ENCODE peak calls at places on chromosomes 11 and 22, in four cellular contexts. One of them, this sample, is unnamed.

GRCh38 chr11:26947379-26947844 is 46.5 kb upstream of the FIBIN start:
- DNase-seq in K562: no peak
- DNase-seq in IMR-90: peak
- DNase-seq in HepG2: no peak
- DNase-seq in this sample: peak

GRCh38 chr11:61908730-61909622 is 8.4 kb downstream of the RAB3IL1 start:
- DNase-seq in IMR-90: no peak
- DNase-seq in HepG2: no peak
- DNase-seq in K562: peak
- DNase-seq in this sample: no peak

GRCh38 chr22:19927696-19928095 is 13.9 kb upstream of the COMT start:
- DNase-seq in HepG2: no peak
- DNase-seq in K562: no peak
- DNase-seq in IMR-90: no peak
- DNase-seq in this sample: no peak

GRCh38 chr11:72113170-72113808 is 794 bp upstream of the ANAPC15 start:
- DNase-seq in IMR-90: peak
- DNase-seq in K562: no peak
- DNase-seq in HepG2: no peak
- DNase-seq in this sample: no peak

GRCh38 chr22:50710221-50710620 is 27.8 kb upstream of the ACR start:
- DNase-seq in IMR-90: no peak
- DNase-seq in HepG2: no peak
- DNase-seq in K562: no peak
- DNase-seq in this sample: no peak

GRCh38 chr22:40116496-40117200 is 61.1 kb upstream of the TNRC6B start:
- DNase-seq in K562: no peak
- DNase-seq in IMR-90: no peak
- DNase-seq in HepG2: no peak
- DNase-seq in this sample: no peak

GRCh38 chr22:38419121-38419863 is 35.7 kb downstream of the KCNJ4 start:
- DNase-seq in IMR-90: no peak
- DNase-seq in HepG2: no peak
- DNase-seq in K562: no peak
- DNase-seq in this sample: no peak

GRCh38 chr22:22026157-22026831 is 43.7 kb upstream of the TOP3B start:
- DNase-seq in IMR-90: no peak
- DNase-seq in K562: no peak
- DNase-seq in HepG2: no peak
- DNase-seq in this sample: no peak

GRCh38 chr11:20056109-20057054 is 103.9 kb downstream of the DBX1 start:
- DNase-seq in IMR-90: no peak
- DNase-seq in K562: no peak
- DNase-seq in HepG2: no peak
- DNase-seq in this sample: no peak

GRCh38 chr22:33807465-33807864 is 112.8 kb downstream of the LARGE1 start:
- DNase-seq in K562: no peak
- DNase-seq in HepG2: no peak
- DNase-seq in IMR-90: peak
- DNase-seq in this sample: no peak

GRCh38 chr22:39501644-39502108 is 414 bp upstream of the MIEF1 start:
- DNase-seq in IMR-90: no peak
- DNase-seq in K562: no peak
- DNase-seq in HepG2: no peak
- DNase-seq in this sample: no peak

GRCh38 chr22:24390576-24390975 is 36.8 kb upstream of the ADORA2A start:
- DNase-seq in HepG2: no peak
- DNase-seq in K562: no peak
- DNase-seq in IMR-90: no peak
- DNase-seq in this sample: no peak

GRCh38 chr11:129279326-129280026 is 87.4 kb upstream of the ARHGAP32 start:
- DNase-seq in K562: no peak
- DNase-seq in IMR-90: peak
- DNase-seq in HepG2: peak
- DNase-seq in this sample: peak

GRCh38 chr22:24153353-24153752 is 27.9 kb upstream of the SUSD2 start:
- DNase-seq in HepG2: no peak
- DNase-seq in IMR-90: peak
- DNase-seq in K562: no peak
- DNase-seq in this sample: no peak

GRCh38 chr11:126380909-126381308 is 25.4 kb downstream of the ST3GAL4 start:
- DNase-seq in HepG2: no peak
- DNase-seq in K562: no peak
- DNase-seq in IMR-90: no peak
- DNase-seq in this sample: no peak

GRCh38 chr22:36301851-36302250 is 48.9 kb downstream of the APOL1 start:
- DNase-seq in IMR-90: peak
- DNase-seq in K562: no peak
- DNase-seq in HepG2: no peak
- DNase-seq in this sample: no peak

GRCh38 chr22:24583221-24583971 is 9.5 kb downstream of the LRRC75B start:
- DNase-seq in IMR-90: peak
- DNase-seq in K562: no peak
- DNase-seq in HepG2: peak
- DNase-seq in this sample: no peak

GRCh38 chr22:42895541-42895981 is 38.5 kb upstream of the ARFGAP3 start:
- DNase-seq in HepG2: no peak
- DNase-seq in K562: no peak
- DNase-seq in IMR-90: no peak
- DNase-seq in this sample: no peak

GRCh38 chr22:37630839-37631435 is 8.5 kb upstream of the SH3BP1 start:
- DNase-seq in HepG2: peak
- DNase-seq in IMR-90: no peak
- DNase-seq in K562: peak
- DNase-seq in this sample: no peak

GRCh38 chr11:3977078-3977477 is 117.5 kb upstream of the RRM1 start:
- DNase-seq in IMR-90: no peak
- DNase-seq in K562: peak
- DNase-seq in HepG2: no peak
- DNase-seq in this sample: no peak

GRCh38 chr11:99257131-99257530 is 236.4 kb downstream of the CNTN5 start:
- DNase-seq in HepG2: peak
- DNase-seq in IMR-90: no peak
- DNase-seq in K562: no peak
- DNase-seq in this sample: peak

GRCh38 chr22:36246718-36247117 is 6.2 kb upstream of the APOL1 start:
- DNase-seq in HepG2: no peak
- DNase-seq in K562: no peak
- DNase-seq in IMR-90: no peak
- DNase-seq in this sample: no peak

GRCh38 chr11:1767399-1768140 is 3.8 kb upstream of the CTSD start:
- DNase-seq in K562: no peak
- DNase-seq in HepG2: no peak
- DNase-seq in IMR-90: no peak
- DNase-seq in this sample: no peak

GRCh38 chr11:76566811-76567210 is 103.7 kb downstream of the LRRC32 start:
- DNase-seq in IMR-90: no peak
- DNase-seq in K562: no peak
- DNase-seq in HepG2: no peak
- DNase-seq in this sample: no peak

GRCh38 chr11:78200061-78200460 is 11.3 kb downstream of the USP35 start:
- DNase-seq in IMR-90: no peak
- DNase-seq in K562: no peak
- DNase-seq in HepG2: no peak
- DNase-seq in this sample: no peak

GRCh38 chr11:1847006-1847735 is 5.7 kb upstream of the LSP1 start:
- DNase-seq in K562: no peak
- DNase-seq in IMR-90: no peak
- DNase-seq in HepG2: no peak
- DNase-seq in this sample: no peak

GRCh38 chr22:39351689-39352214 is 2.0 kb downstream of the SYNGR1 start:
- DNase-seq in HepG2: no peak
- DNase-seq in K562: no peak
- DNase-seq in IMR-90: peak
- DNase-seq in this sample: no peak

GRCh38 chr11:94139421-94139820 is 10.8 kb downstream of the PANX1 start:
- DNase-seq in K562: peak
- DNase-seq in HepG2: no peak
- DNase-seq in IMR-90: no peak
- DNase-seq in this sample: no peak

GRCh38 chr11:43837879-43838278 is 42.8 kb upstream of the ALKBH3 start:
- DNase-seq in IMR-90: no peak
- DNase-seq in HepG2: no peak
- DNase-seq in K562: no peak
- DNase-seq in this sample: no peak

GRCh38 chr11:15607361-15608036 is 492.8 kb downstream of the INSC start:
- DNase-seq in IMR-90: no peak
- DNase-seq in K562: no peak
- DNase-seq in HepG2: no peak
- DNase-seq in this sample: no peak

GRCh38 chr22:47089796-47090460 is 327.5 kb downstream of the TBC1D22A start:
- DNase-seq in IMR-90: no peak
- DNase-seq in HepG2: no peak
- DNase-seq in K562: peak
- DNase-seq in this sample: no peak

GRCh38 chr11:7020183-7020917 is at the start of the genes NLRP14 and ZNF214:
- DNase-seq in HepG2: peak
- DNase-seq in K562: peak
- DNase-seq in IMR-90: peak
- DNase-seq in this sample: peak

GRCh38 chr11:74853223-74853622 is 95.7 kb downstream of the XRRA1 start:
- DNase-seq in IMR-90: no peak
- DNase-seq in K562: no peak
- DNase-seq in HepG2: no peak
- DNase-seq in this sample: no peak

GRCh38 chr22:38719196-38719595 is 13.5 kb downstream of the GTPBP1 start:
- DNase-seq in IMR-90: no peak
- DNase-seq in K562: no peak
- DNase-seq in HepG2: no peak
- DNase-seq in this sample: no peak

GRCh38 chr11:3222003-3222855 is 3.6 kb upstream of the MRGPRG start:
- DNase-seq in IMR-90: no peak
- DNase-seq in K562: no peak
- DNase-seq in HepG2: no peak
- DNase-seq in this sample: no peak

DNA sequence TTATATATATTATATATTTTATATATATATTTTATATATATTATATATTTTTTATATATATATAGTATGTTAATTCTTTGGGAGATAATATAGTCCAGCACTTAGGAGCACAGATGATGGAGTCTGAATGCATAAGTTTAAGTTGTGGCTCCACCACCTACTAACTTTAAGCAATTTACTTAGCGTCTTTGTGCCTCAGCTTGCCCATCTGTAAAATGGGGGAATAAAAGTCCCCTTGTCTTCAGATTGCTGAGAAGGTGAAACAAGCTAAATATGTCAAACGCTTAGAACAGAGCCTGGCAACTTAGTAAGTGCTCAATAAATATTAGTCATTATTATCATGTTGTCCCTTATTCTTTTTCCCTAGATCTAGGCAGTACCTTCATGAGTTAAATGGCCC is 27.5 kb downstream of the DSCAML1 start:
- DNase-seq in IMR-90: no peak
- DNase-seq in HepG2: no peak
- DNase-seq in K562: no peak
- DNase-seq in this sample: no peak
- TF ChIP-seq CTCF in IMR-90: no peak
- TF ChIP-seq CTCF in HepG2: no peak
- TF ChIP-seq CTCF in K562: no peak
- TF ChIP-seq CTCF in this sample: no peak

DNA sequence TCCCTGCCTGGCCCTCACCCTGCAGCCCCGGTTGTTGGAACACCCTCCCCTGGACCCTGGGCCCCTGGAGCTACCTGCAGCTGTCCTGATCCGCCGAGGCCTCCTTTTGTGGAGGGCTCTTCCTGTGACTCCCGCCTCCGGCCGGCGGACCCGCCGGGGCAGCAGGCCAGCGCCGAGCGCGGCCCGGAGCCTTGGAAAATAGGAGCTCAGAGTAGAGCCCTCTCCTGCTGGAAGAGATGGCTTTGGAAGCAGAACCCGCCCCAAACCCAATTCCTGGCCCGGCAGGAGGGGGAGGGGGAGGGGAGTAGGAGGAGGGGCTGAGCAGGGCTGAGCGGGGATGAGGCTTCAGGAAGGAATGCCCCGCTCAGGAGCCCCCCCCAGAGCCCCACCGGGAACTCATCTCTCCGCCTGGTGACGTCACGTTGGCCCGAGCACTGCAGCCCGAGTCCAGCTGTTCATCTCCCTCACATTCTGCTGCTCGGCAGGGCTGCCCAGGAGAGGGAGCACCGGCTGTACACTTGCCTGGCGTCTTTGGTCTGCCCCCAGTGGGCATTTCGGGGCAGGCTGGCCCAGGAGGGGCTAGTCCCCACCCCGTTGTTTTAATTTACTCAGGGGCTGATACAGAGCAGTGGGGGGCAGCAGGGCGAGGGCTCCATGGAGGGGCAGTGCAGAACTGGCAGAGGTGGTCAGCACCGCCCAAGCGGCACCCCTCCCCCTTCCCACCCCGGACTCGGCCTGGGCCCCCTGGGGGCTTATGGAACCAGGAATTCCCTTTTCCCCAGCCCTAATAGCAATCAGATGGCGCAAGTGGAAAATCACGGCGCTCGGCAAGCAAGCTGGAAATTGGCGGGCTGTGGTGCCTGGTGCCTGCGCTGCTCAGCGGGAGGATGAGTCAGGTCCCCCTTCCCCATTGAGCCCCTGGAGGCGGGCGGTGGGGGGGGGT is at the start of gene MRGPRF:
- DNase-seq in HepG2: no peak
- DNase-seq in K562: peak
- DNase-seq in IMR-90: peak
- DNase-seq in this sample: peak
- TF ChIP-seq MAZ in HepG2: no peak
- TF ChIP-seq MAZ in K562: no peak
- TF ChIP-seq MAZ in IMR-90: peak
- TF ChIP-seq MAZ in this sample: no peak

DNA sequence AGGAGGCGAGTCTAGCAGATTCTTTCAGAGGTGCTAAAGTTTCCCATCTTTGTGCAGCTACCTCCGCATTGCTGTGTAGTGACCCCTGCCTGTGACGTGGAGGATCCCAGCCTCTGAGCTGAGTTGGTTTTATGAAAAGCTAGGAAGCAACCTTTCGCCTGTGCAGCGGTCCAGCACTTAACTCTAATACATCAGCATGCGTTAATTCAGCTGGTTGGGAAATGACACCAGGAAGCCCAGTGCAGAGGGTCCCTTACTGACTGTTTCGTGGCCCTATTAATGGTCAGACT is 8.9 kb upstream of the SAMM50 start:
- DNase-seq in HepG2: no peak
- DNase-seq in K562: peak
- DNase-seq in IMR-90: no peak
- DNase-seq in this sample: peak
- TF ChIP-seq CTCF in HepG2: no peak
- TF ChIP-seq CTCF in K562: peak
- TF ChIP-seq CTCF in IMR-90: no peak
- TF ChIP-seq CTCF in this sample: no peak

GRCh38 chr22:49303061-49303735 is 524.5 kb downstream of the BRD1 start:
- DNase-seq in HepG2: no peak
- DNase-seq in K562: no peak
- DNase-seq in IMR-90: no peak
- DNase-seq in this sample: no peak

GRCh38 chr22:49302530-49302929 is 525.1 kb downstream of the BRD1 start:
- DNase-seq in K562: no peak
- DNase-seq in IMR-90: no peak
- DNase-seq in HepG2: no peak
- DNase-seq in this sample: no peak

GRCh38 chr22:49305215-49305965 is 522.3 kb downstream of the BRD1 start:
- DNase-seq in HepG2: peak
- DNase-seq in K562: peak
- DNase-seq in IMR-90: no peak
- DNase-seq in this sample: peak

GRCh38 chr22:49302150-49302460 is 525.6 kb downstream of the BRD1 start:
- DNase-seq in IMR-90: no peak
- DNase-seq in K562: no peak
- DNase-seq in HepG2: no peak
- DNase-seq in this sample: no peak

GRCh38 chr22:49303781-49304461 is 523.8 kb downstream of the BRD1 start:
- DNase-seq in IMR-90: no peak
- DNase-seq in K562: no peak
- DNase-seq in HepG2: no peak
- DNase-seq in this sample: no peak
- TF ChIP-seq MAZ in IMR-90: no peak
- TF ChIP-seq MAZ in K562: no peak
- TF ChIP-seq MAZ in HepG2: no peak
- TF ChIP-seq MAZ in this sample: no peak

This sample was measured in A549.